ENCODE peak calls at places on chromosomes 4 and X, in seven cellular contexts. Z is uterus, L is osteoblast, R is A673, E is mesendoderm, Q is tibial nerve, P is neuronal stem cell. W is an unnamed sample.

GRCh38 chrX:150984164-150984824 is 1.2 kb downstream of the HMGB3 start:
- DNase-seq in Z (no peak), P (peak; percentile 14), Q (no peak), R (peak; percentile 10), L (peak; percentile 80), E (no peak), W (no peak)

GRCh38 chr4:184787766-184788503 is 37.8 kb downstream of the ACSL1 start:
- DNase-seq in Z (no peak), L (no peak), R (no peak), Q (no peak), P (no peak), E (no peak), W (no peak)

GRCh38 chr4:80471701-80472100 is 136.2 kb downstream of the CFAP299 start:
- DNase-seq in L (no peak), P (no peak), Z (no peak), Q (no peak), R (no peak), E (peak; percentile 42), W (no peak)

GRCh38 chr4:184416913-184417734 is 57.2 kb downstream of the IRF2 start:
- DNase-seq in Q (no peak), Z (no peak), R (no peak), E (no peak), L (no peak), P (no peak), W (no peak)

GRCh38 chr4:2363056-2363719 is 55.3 kb downstream of the ZFYVE28 start:
- DNase-seq in R (no peak), L (peak; percentile 71), Z (no peak), Q (no peak), E (no peak), P (no peak), W (no peak)

GRCh38 chr4:115165503-115165902 is 52.1 kb upstream of the NDST4 start:
- DNase-seq in Q (no peak), Z (no peak), E (no peak), P (no peak), L (no peak), R (peak; percentile 59), W (no peak)

GRCh38 chr4:2353222-2354107 is 65.0 kb downstream of the ZFYVE28 start:
- DNase-seq in L (no peak), R (no peak), E (no peak), P (no peak), Q (no peak), Z (no peak), W (peak; percentile 69)

GRCh38 chrX:154327026-154327820 is 31.6 kb downstream of the TKTL1 start:
- DNase-seq in R (no peak), P (no peak), L (peak; percentile 67), E (no peak), Z (no peak), Q (no peak), W (no peak)

GRCh38 chr4:101014417-101014816 is 332.9 kb downstream of the PPP3CA start:
- DNase-seq in R (no peak), L (no peak), E (no peak), P (no peak), Z (no peak), Q (no peak), W (no peak)

GRCh38 chrX:122868626-122869025 is 315.5 kb upstream of the GRIA3 start:
- DNase-seq in Z (no peak), E (no peak), Q (no peak), P (no peak), R (no peak), L (no peak), W (no peak)

GRCh38 chrX:42087960-42088359 is 164.6 kb upstream of the CASK start:
- DNase-seq in L (no peak), Q (no peak), P (peak; percentile 6), R (no peak), Z (no peak), E (no peak), W (no peak)

GRCh38 chrX:14362731-14363130 is 166.6 kb upstream of the GLRA2 start:
- DNase-seq in P (no peak), E (no peak), L (no peak), Z (no peak), Q (no peak), R (no peak), W (no peak)

GRCh38 chr4:41384992-41385391 is 128.3 kb downstream of the UCHL1 start:
- DNase-seq in L (no peak), R (peak; percentile 15), Q (peak; percentile 50), E (peak; percentile 34), Z (peak; percentile 72), P (no peak), W (peak; percentile 84)

GRCh38 chr4:110310795-110311194 is 112.4 kb upstream of the ELOVL6 start:
- DNase-seq in R (no peak), Q (no peak), E (no peak), Z (no peak), P (no peak), L (no peak), W (no peak)

GRCh38 chr4:36427696-36428095 is 146.3 kb downstream of the DTHD1 start:
- DNase-seq in Z (no peak), Q (no peak), E (no peak), L (no peak), P (no peak), R (no peak), W (no peak)

GRCh38 chr4:1043658-1044468 is 32.4 kb downstream of the FGFRL1 start:
- DNase-seq in R (peak; percentile 52), L (peak; percentile 100), Q (peak; percentile 82), Z (peak; percentile 97), P (peak; percentile 63), E (peak; percentile 97), W (peak; percentile 89)
- H3K4me1 ChIP-seq in R (no peaks in the 10 kb centered on the region), L (peaks cover 65% of the 10 kb centered on the region), Q (peaks cover 90% of the 10 kb centered on the region), Z (peaks cover 9% of the 10 kb centered on the region), P (peaks cover 36% of the 10 kb centered on the region), E (peaks cover 5% of the 10 kb centered on the region), W (peaks cover 10% of the 10 kb centered on the region)

DNA sequence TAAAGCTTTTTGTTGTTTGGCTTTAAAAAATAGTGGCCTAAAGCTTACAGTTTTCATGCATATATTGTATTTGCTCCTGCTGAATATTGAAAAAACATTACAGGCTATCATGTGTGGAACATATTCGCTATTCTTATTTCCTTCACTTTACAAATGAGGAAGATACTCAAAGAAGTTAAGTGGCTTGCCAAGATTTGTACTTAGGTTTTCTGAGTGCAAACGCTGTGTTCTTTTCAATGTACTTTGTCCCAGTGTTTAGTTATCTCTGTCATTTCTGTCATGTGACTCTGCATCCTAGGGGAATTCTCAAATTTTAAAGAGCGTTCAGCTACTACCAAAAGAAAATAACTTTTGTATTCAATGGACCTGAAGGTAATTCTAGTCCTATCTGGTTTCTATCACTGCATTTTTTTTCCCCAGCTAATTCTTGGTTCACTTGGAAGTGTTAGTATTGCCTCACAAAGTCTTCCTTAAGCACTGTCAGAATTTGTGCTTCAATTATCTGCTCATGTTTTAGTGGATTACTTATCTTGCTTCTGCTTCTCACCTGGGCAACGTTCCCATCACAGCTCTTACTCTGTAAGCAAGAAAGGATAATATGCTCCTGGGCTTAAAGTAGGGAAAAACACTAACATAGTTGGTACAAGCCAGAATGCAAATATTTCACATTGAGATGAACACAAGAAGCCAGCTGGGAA is 7.0 kb upstream of the PTPN13 start:
- DNase-seq in E (peak; percentile 53), R (no peak), Z (no peak), L (no peak), Q (no peak), P (no peak), W (no peak)
- H3K4me3 ChIP-seq in E (no peak overlapping the region), R (no peak overlapping the region), Z (no peak overlapping the region), L (no peak overlapping the region), Q (no peak overlapping the region), P (no peak overlapping the region), W (no peak overlapping the region)

GRCh38 chr4:74412225-74412624 is 32.7 kb upstream of the AREG start:
- DNase-seq in R (no peak), Z (no peak), P (no peak), E (no peak), Q (no peak), L (no peak), W (no peak)
- H3K4me1 ChIP-seq in R (no peaks in the 10 kb centered on the region), Z (no peaks in the 10 kb centered on the region), P (no peaks in the 10 kb centered on the region), E (peaks cover 2% of the 10 kb centered on the region), Q (no peaks in the 10 kb centered on the region), L (peaks cover 6% of the 10 kb centered on the region), W (no peaks in the 10 kb centered on the region)

GRCh38 chr4:70713453-70714026 is 8.2 kb upstream of the RUFY3 start:
- DNase-seq in P (no peak), E (peak; percentile 75), L (no peak), R (no peak), Z (no peak), Q (no peak), W (no peak)
- H3K4me3 ChIP-seq in P (no peak overlapping the region), E (no peak overlapping the region), L (no peak overlapping the region), R (no peak overlapping the region), Z (no peak overlapping the region), Q (no peak overlapping the region), W (no peak overlapping the region)

DNA sequence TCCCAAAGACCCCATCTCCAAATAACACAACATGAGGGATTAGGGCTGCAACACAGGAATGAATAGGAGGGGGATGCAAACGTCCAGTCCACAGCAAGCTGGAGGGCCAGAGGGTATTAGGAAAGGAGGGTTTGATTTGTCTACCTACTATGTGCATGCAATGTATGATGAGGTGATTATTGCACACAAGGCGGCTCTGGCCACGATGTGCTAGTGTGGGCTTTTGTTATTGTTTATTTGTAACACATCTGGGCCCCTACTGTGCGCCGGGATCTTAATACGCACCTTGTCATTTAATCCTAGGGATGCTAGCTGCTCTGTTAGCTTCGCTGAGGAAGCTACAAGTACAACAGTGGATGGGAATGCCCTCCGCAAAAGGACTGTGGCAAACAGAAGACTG is 19.5 kb downstream of the SH3KBP1 start:
- DNase-seq in L (no peak), P (no peak), E (no peak), R (no peak), Q (no peak), Z (no peak), W (no peak)
- H3K4me1 ChIP-seq in L (peaks cover 10% of the 10 kb centered on the region), P (no peaks in the 10 kb centered on the region), E (no peaks in the 10 kb centered on the region), R (peaks cover 12% of the 10 kb centered on the region), Q (peaks cover 4% of the 10 kb centered on the region), Z (no peaks in the 10 kb centered on the region), W (peaks cover 86% of the 10 kb centered on the region)

W was measured in heart left ventricle.